ENCODE peak calls at places on chromosomes 11 and 22, in five cellular contexts. R is heart left ventricle, E is psoas muscle, D is breast epithelium, N is spleen. S is an unnamed sample.
A peak's percentile ranks its signal among the peaks of the same experiment; 100 is the strongest.

GRCh38 chr11:67349457-67349856 is 3.9 kb downstream of the POLD4 start:
- DNase-seq in R (no peak), E (no peak), D (no peak), N (no peak), S (no peak)

GRCh38 chr11:31809857-31810778 is 1.0 kb downstream of the PAX6 start:
- DNase-seq in R (no peak), E (no peak), D (peak; percentile 53), N (peak; percentile 76), S (no peak)

GRCh38 chr22:32820131-32820882 is 18.8 kb downstream of the TIMP3 start:
- DNase-seq in R (no peak), E (no peak), D (no peak), N (no peak), S (no peak)

GRCh38 chr11:45180888-45181594 is 34.6 kb downstream of the PRDM11 start:
- DNase-seq in R (peak; percentile 54), E (peak; percentile 80), D (peak; percentile 65), N (no peak), S (peak; percentile 89)

GRCh38 chr11:88175004-88175706 is at the start of gene RAB38:
- DNase-seq in R (no peak), E (peak; percentile 30), D (peak; percentile 53), N (peak; percentile 77), S (no peak)

GRCh38 chr11:1226226-1226961 is 3.5 kb downstream of the MUC5B start:
- DNase-seq in R (no peak), E (peak; percentile 14), D (peak; percentile 50), N (peak; percentile 76), S (peak; percentile 61)

GRCh38 chr11:13368041-13368446 is 90.5 kb downstream of the BMAL1 start:
- DNase-seq in R (no peak), E (no peak), D (no peak), N (no peak), S (no peak)

GRCh38 chr11:21289686-21290085 is 620.3 kb downstream of the NELL1 start:
- DNase-seq in R (no peak), E (no peak), D (no peak), N (no peak), S (no peak)

GRCh38 chr22:29369460-29369859 is 18.9 kb downstream of the AP1B1 start:
- DNase-seq in R (peak; percentile 46), E (peak; percentile 79), D (no peak), N (peak; percentile 76), S (peak; percentile 77)

GRCh38 chr11:133015457-133015856 is 516.8 kb downstream of the OPCML start:
- DNase-seq in R (no peak), E (no peak), D (no peak), N (no peak), S (no peak)

GRCh38 chr11:8610532-8611116 is 16.6 kb upstream of the STK33 start:
- DNase-seq in R (no peak), E (no peak), D (no peak), N (no peak), S (no peak)

GRCh38 chr11:121681536-121681935 is 228.8 kb upstream of the SORL1-AS1 start:
- DNase-seq in R (no peak), E (no peak), D (no peak), N (no peak), S (no peak)

GRCh38 chr11:58675344-58676155 is 53.1 kb downstream of the CNTF start:
- DNase-seq in R (peak; percentile 67), E (peak; percentile 75), D (peak; percentile 65), N (peak; percentile 90), S (peak; percentile 77)

GRCh38 chr22:37242395-37242918 is 1.6 kb downstream of the RAC2 start:
- DNase-seq in R (peak; percentile 40), E (peak; percentile 55), D (no peak), N (peak; percentile 97), S (peak; percentile 80)
- H3K4me3 ChIP-seq in R (no peak overlapping the region), E (peak overlapping the region; percentile 45), D (no peak overlapping the region), N (peak overlapping the region; percentile 88), S (no peak overlapping the region)

DNA sequence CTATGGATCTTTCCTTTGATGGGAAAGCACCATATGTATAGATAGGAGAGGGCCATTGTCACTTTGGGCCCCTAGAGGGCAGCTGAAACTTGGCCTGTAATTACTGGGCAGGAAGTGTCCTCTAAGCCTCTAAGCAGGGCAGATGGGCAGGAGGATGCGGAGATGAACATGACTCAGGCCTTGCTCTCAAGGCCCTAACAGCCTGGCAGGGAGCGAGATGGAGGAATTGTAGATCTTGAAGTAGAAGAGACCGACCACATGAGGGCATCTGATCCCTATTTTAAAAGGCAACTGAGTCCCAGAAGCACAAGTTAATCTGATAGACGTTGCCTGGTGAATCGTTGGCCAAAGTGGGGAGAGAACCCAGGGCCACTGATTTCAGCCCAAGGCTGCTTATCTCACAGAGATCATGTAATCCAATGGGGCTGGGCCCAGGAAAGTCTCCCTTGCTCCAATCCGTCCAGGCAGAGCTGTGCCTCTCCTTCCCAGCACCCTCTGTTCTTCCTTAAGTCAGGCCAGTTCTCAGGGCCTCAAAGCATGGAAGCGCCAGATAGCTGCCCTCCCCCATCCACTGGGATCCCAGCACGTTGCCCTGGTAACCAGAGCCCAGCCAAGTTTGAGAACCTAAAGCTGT is 2.5 kb upstream of the SEPTIN3 start:
- DNase-seq in R (no peak), E (no peak), D (no peak), N (no peak), S (no peak)
- TF ChIP-seq CTCF in R (peak; percentile 11), E (peak; percentile 15), D (peak; percentile 32), N (peak; percentile 39), S (no peak)

DNA sequence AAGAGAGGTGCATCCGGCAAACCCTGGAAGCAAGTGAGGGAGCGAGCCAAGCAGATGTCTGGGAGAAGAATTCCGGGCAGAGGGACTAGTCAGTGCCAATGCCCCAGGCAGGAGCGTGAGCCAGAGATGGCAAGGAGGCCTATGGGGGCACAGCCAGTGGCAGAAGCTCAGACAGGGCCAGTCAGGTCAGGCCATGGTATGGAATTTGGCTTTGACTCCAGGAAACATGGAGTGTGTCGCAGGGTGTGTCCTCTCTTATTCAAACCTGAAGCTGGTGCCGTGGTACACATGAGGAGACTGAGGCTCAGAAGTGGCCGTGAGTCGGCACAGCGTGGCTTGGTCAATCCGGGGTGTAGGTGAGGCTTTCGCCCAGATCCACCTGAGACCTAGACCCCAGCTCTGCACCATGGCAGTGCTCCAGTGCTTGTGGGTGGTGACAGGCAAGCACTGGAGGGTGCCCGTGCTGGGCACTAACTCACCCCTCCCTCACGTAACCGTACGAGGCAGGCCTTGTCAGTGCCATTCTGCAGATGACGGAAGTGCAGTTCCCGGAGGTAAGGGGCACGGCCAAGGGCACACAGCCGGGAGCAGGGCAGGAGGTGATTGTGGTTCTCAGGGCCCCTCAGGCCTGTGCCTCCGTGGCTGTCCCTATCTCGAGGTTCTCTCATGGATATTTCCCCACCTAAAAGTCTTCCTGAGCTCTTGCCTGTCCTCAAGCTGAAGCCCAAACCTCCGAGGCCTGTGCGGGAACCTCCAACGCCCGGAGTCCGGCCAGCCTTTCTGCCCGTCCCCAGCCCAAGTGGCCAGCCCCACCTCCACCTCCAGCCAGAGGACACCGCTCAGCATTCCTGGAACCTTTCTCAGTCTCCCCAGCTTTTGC is 10.6 kb upstream of the SPI1 start:
- DNase-seq in R (no peak), E (no peak), D (no peak), N (peak; percentile 93), S (no peak)
- H3K27ac ChIP-seq in R (peak overlapping the region; percentile 97), E (no peak overlapping the region), D (peak overlapping the region; percentile 68), N (peak overlapping the region; percentile 99), S (no peak overlapping the region)

DNA sequence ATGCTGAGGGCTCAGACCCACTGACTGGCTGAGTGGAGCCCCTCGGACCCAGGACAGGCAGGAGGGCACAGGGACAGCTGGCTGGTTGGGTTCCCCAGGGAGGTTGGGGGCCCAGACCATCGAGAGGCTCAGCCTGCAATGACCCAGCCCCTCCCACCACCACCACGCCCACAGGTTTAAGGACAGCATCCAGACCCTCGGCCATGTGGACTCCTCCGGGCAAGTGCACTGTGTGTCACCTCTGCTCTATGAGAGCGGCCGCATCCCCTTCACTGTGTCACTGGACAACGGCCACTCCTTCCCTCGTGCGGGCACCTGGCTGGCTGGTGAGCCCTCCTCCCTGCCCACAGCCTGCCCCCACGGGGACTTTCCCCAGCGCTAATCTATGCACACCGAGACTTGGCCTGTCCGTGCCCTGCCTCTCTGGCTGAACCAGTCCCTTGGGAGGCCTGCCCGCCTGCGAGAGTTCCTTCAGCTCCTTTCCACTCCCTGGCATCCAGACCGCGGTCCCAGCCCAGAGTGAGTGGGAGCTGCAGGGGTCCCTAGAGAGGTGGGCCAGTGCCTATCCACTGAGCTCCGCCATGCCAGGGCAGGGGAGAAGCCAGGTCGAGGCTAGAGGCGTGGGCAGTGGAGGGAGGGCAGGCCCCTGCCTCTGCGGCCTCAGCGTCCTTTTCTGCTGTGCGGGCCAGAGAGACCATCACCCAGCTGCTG is 2.2 kb downstream of the SUSD2 start:
- DNase-seq in R (no peak), E (peak; percentile 14), D (no peak), N (peak; percentile 74), S (no peak)
- H3K4me3 ChIP-seq in R (no peak overlapping the region), E (no peak overlapping the region), D (peak overlapping the region; percentile 37), N (no peak overlapping the region), S (no peak overlapping the region)

GRCh38 chr11:124109377-124109776 is 5.9 kb upstream of the VWA5A start:
- DNase-seq in R (no peak), E (no peak), D (no peak), N (no peak), S (no peak)

GRCh38 chr11:124113890-124114289 is 1.4 kb upstream of the VWA5A start:
- DNase-seq in R (no peak), E (no peak), D (no peak), N (no peak), S (no peak)

DNA sequence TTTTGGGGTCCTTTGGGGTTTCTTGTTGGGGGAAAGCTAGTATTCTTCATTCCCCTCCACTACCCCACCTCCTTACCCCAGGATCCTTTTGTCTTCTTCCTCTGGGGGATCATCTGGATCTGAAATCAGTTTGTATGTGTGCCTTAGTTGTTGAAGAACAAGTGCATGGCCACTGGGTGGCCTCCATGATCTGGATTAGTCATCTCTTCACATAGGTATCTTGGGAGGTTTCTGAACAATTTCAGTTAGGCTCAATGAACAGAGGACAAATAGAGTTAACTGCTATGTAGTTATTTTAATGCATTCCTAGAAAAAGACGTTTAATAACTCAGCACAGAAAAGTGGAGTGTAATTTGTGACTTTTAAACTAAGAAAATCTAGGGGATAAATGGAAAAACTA is 7.1 kb upstream of the VWA5A start:
- DNase-seq in R (no peak), E (no peak), D (no peak), N (no peak), S (no peak)
- TF ChIP-seq CTCF in R (no peak), E (no peak), D (no peak), N (no peak), S (peak; percentile 35)

S was measured in ascending aorta.